ENCODE peak calls at places on chromosomes 2 and 18, in six cellular contexts. E is Calu3; C is SHP77 treated with DMSO at 0.1 percent for 48 hours; I is MCF 10A; N is activated T-helper 1 cell treated with anti-CD3 and anti-CD28 coated beads, Interleukin-2, amount 50 U/mL, for 16 hours; A is activated naive CD4-positive, alpha-beta T cell treated with anti-CD3 and anti-CD28 coated beads for 36 hours. U is an unnamed sample.

GRCh38 chr2:121640380-121641326 is 8.6 kb downstream of the CLASP1 start:
- DNase-seq in E (no peak), C (no peak), I (no peak), N (no peak), A (no peak), U (no peak)

GRCh38 chr18:57624988-57625387 is 3.4 kb upstream of the NARS1 start:
- DNase-seq in E (no peak), C (no peak), I (peak), N (no peak), A (no peak), U (no peak)

GRCh38 chr18:55314615-55315237 is 273.3 kb downstream of the TCF4 start:
- DNase-seq in E (no peak), C (no peak), I (no peak), N (no peak), A (no peak), U (no peak)

GRCh38 chr2:198273670-198274069 is 469.3 kb downstream of the PLCL1 start:
- DNase-seq in E (no peak), C (no peak), I (peak), N (no peak), A (no peak), U (no peak)

GRCh38 chr2:227464851-227465250 is 7.1 kb upstream of the AGFG1 start:
- DNase-seq in E (no peak), C (no peak), I (no peak), N (no peak), A (peak), U (no peak)

GRCh38 chr2:169010180-169010579 is 20.9 kb downstream of the ABCB11 start:
- DNase-seq in E (no peak), C (no peak), I (no peak), N (no peak), A (no peak), U (no peak)

GRCh38 chr18:44651453-44651852 is 29.2 kb upstream of the SETBP1 start:
- DNase-seq in E (peak), C (no peak), I (peak), N (no peak), A (no peak), U (no peak)

GRCh38 chr2:51718881-51719280 is 686.9 kb upstream of the NRXN1 start:
- DNase-seq in E (no peak), C (no peak), I (peak), N (no peak), A (no peak), U (no peak)

GRCh38 chr18:63979409-63979908 is 9.6 kb downstream of the SERPINB8 start:
- DNase-seq in E (peak), C (peak), I (peak), N (no peak), A (peak), U (peak)